ENCODE peak calls at places on chromosomes 16 and 17, in six cellular contexts. O, F, M, Y, H and I are unnamed samples.
A peak's percentile ranks its signal among the peaks of the same experiment; 100 is the strongest.

GRCh38 chr17:82095777-82096708 is 2.0 kb downstream of the FASN start:
- DNase-seq in Y (peak; percentile 59), O (no peak), F (peak; percentile 10), H (no peak), M (peak; percentile 16), I (no peak)

GRCh38 chr17:69609495-69610315 is 195.2 kb downstream of the MAP2K6 start:
- DNase-seq in O (no peak), H (no peak), F (no peak), M (no peak), Y (no peak), I (peak; percentile 24)

GRCh38 chr17:79976451-79976850 is 59.2 kb downstream of the TBC1D16 start:
- DNase-seq in H (no peak), F (no peak), Y (no peak), O (no peak), M (no peak), I (no peak)

GRCh38 chr16:50667497-50668367 is 13.4 kb downstream of the SNX20 start:
- DNase-seq in Y (no peak), H (no peak), F (no peak), M (no peak), O (no peak), I (no peak)

GRCh38 chr17:49815761-49816281 is 27.3 kb downstream of the KAT7 start:
- DNase-seq in M (no peak), H (no peak), O (no peak), F (no peak), Y (no peak), I (no peak)

GRCh38 chr16:66266436-66267286 is 99.8 kb upstream of the CDH5 start:
- DNase-seq in H (no peak), F (peak; percentile 76), Y (no peak), O (no peak), M (peak; percentile 83), I (no peak)

GRCh38 chr16:1832831-1833454 is 5.9 kb downstream of the FAHD1 start:
- DNase-seq in H (no peak), Y (no peak), O (no peak), M (no peak), F (no peak), I (no peak)

GRCh38 chr16:52729731-52730130 is 182.8 kb upstream of the TOX3 start:
- DNase-seq in F (no peak), M (no peak), Y (no peak), O (no peak), H (no peak), I (no peak)

GRCh38 chr17:40322417-40323315 is 13.7 kb downstream of the RARA start:
- DNase-seq in F (peak; percentile 74), H (peak; percentile 90), O (peak; percentile 96), M (peak; percentile 77), Y (peak; percentile 53), I (peak; percentile 40)